ENCODE peak calls at places on chromosomes 13 and 19, in five cellular contexts. W, K, O, D and Y are unnamed samples.
A peak's percentile ranks its signal among the peaks of the same experiment; 100 is the strongest.

GRCh38 chr13:108760129-108760528 is 130.7 kb downstream of the MYO16 start:
- DNase-seq in W (no peak), K (no peak), O (no peak), D (no peak), Y (no peak)

GRCh38 chr13:36530050-36530789 is 97.9 kb downstream of the CCNA1 start:
- DNase-seq in W (no peak), K (peak; percentile 85), O (no peak), D (peak; percentile 54), Y (no peak)

GRCh38 chr19:16397791-16398529 is 73.3 kb downstream of the KLF2 start:
- DNase-seq in W (no peak), K (no peak), O (no peak), D (no peak), Y (no peak)

GRCh38 chr13:56988543-56988942 is 152.2 kb upstream of the PRR20A start:
- DNase-seq in W (no peak), K (no peak), O (no peak), D (no peak), Y (no peak)

GRCh38 chr13:29497137-29497654 is 98.3 kb downstream of the SLC7A1 start:
- DNase-seq in W (no peak), K (peak; percentile 53), O (no peak), D (peak; percentile 63), Y (no peak)

GRCh38 chr19:51347209-51347928 is 5.4 kb upstream of the VSIG10L start:
- DNase-seq in W (no peak), K (no peak), O (no peak), D (no peak), Y (no peak)

GRCh38 chr19:35123573-35123972 is 8.0 kb downstream of the FXYD3 start:
- DNase-seq in W (peak; percentile 74), K (no peak), O (peak; percentile 94), D (no peak), Y (peak; percentile 29)

GRCh38 chr13:110575322-110576069 is 14.0 kb upstream of the RAB20 start:
- DNase-seq in W (peak; percentile 23), K (no peak), O (no peak), D (no peak), Y (peak; percentile 81)

GRCh38 chr19:35427187-35427586 is 20.9 kb upstream of the FFAR2 start:
- DNase-seq in W (no peak), K (no peak), O (no peak), D (no peak), Y (no peak)

GRCh38 chr13:79491715-79492114 is 10.8 kb downstream of the NDFIP2 start:
- DNase-seq in W (no peak), K (peak; percentile 59), O (no peak), D (no peak), Y (peak; percentile 74)

GRCh38 chr19:4144666-4145261 is 8.7 kb upstream of the CREB3L3 start:
- DNase-seq in W (no peak), K (no peak), O (no peak), D (no peak), Y (peak; percentile 85)

GRCh38 chr19:40995355-40995754 is 4.3 kb downstream of the CYP2B6 start:
- DNase-seq in W (no peak), K (no peak), O (no peak), D (no peak), Y (no peak)

GRCh38 chr13:109756778-109757177 is 29.6 kb downstream of the IRS2 start:
- DNase-seq in W (peak; percentile 39), K (no peak), O (no peak), D (no peak), Y (peak; percentile 62)

GRCh38 chr13:104980571-104980970 is 1554.9 kb downstream of the EFNB2 start:
- DNase-seq in W (no peak), K (no peak), O (no peak), D (no peak), Y (no peak)

GRCh38 chr13:59706101-59706976 is 457.4 kb downstream of the DIAPH3 start:
- DNase-seq in W (no peak), K (no peak), O (no peak), D (no peak), Y (no peak)
- H3K4me3 ChIP-seq in W (no peak overlapping the region), K (no peak overlapping the region), O (no peak overlapping the region), D (no peak overlapping the region), Y (no peak overlapping the region)

GRCh38 chr19:55231391-55232283 is 3.1 kb upstream of the TMEM86B start:
- DNase-seq in W (no peak), K (no peak), O (no peak), D (no peak), Y (no peak)
- TF ChIP-seq CTCF in W (no peak), K (no peak), O (no peak), D (no peak), Y (no peak)

DNA sequence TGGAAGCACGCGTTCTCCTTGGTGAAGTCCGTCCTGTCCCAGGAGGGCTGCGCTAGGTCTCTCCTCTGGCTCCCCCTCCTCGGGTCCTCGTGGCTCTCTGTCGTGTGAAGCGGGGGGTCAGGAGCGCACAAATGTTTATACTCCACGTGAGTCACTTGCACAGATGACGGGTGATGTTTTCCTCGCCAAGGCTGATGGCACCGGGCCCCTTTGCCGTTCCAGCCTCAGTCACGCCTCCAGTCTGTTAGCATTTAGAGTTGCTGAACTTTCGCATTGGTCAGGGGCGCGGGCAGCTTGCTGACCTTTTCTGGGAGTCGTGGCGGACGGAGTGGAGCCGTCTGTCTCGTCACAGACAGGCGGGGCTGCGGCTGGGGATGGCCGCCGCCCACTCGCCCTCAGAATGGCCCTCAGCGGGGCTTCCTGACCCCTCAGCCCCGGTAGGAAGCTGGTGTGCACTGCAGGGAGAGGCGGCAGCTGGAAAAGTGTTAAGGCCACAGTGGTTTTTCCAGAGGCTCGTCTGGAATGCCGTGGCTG is 13.7 kb downstream of the KLHL26 start:
- DNase-seq in W (peak; percentile 88), K (peak; percentile 75), O (peak; percentile 97), D (peak; percentile 85), Y (peak; percentile 71)
- H3K4me3 ChIP-seq in W (peak overlapping the region; percentile 31), K (no peak overlapping the region), O (no peak overlapping the region), D (peak overlapping the region; percentile 15), Y (peak overlapping the region; percentile 11)

GRCh38 chr13:99523838-99524237 is 22.6 kb downstream of the TM9SF2 start:
- DNase-seq in W (no peak), K (no peak), O (no peak), D (no peak), Y (no peak)

GRCh38 chr13:99527346-99527745 is 26.1 kb downstream of the TM9SF2 start:
- DNase-seq in W (no peak), K (no peak), O (no peak), D (no peak), Y (no peak)

GRCh38 chr13:99526549-99526948 is 25.3 kb downstream of the TM9SF2 start:
- DNase-seq in W (no peak), K (no peak), O (no peak), D (no peak), Y (no peak)

GRCh38 chr13:99525967-99526366 is 24.7 kb downstream of the TM9SF2 start:
- DNase-seq in W (no peak), K (no peak), O (no peak), D (no peak), Y (no peak)

GRCh38 chr13:99528547-99528946 is 27.3 kb downstream of the TM9SF2 start:
- DNase-seq in W (no peak), K (no peak), O (no peak), D (no peak), Y (peak; percentile 6)
- TF ChIP-seq CTCF in W (no peak), K (peak; percentile 7), O (no peak), D (no peak), Y (peak; percentile 2)

GRCh38 chr13:22198656-22199217 is 527.9 kb downstream of the FGF9 start:
- DNase-seq in W (no peak), K (no peak), O (no peak), D (no peak), Y (no peak)
- H3K4me3 ChIP-seq in W (no peak overlapping the region), K (no peak overlapping the region), O (no peak overlapping the region), D (no peak overlapping the region), Y (no peak overlapping the region)

GRCh38 chr19:1483067-1483978 is 4.3 kb upstream of the C19orf25 start:
- DNase-seq in W (no peak), K (no peak), O (no peak), D (no peak), Y (no peak)

GRCh38 chr19:1482361-1483066 is 3.5 kb upstream of the C19orf25 start:
- DNase-seq in W (no peak), K (no peak), O (no peak), D (no peak), Y (no peak)

GRCh38 chr19:1481224-1481892 is 2.3 kb upstream of the C19orf25 start:
- DNase-seq in W (no peak), K (no peak), O (no peak), D (no peak), Y (no peak)

GRCh38 chr19:1481893-1482360 is 2.9 kb upstream of the C19orf25 start:
- DNase-seq in W (no peak), K (no peak), O (no peak), D (no peak), Y (no peak)

GRCh38 chr19:1483979-1484428 is 5.0 kb upstream of the C19orf25 start:
- DNase-seq in W (no peak), K (no peak), O (no peak), D (no peak), Y (no peak)
- TF ChIP-seq CTCF in W (no peak), K (no peak), O (no peak), D (no peak), Y (no peak)

GRCh38 chr19:49870309-49870901 is 3.0 kb upstream of the PNKP start:
- DNase-seq in W (no peak), K (no peak), O (no peak), D (no peak), Y (no peak)
- H3K4me3 ChIP-seq in W (peak overlapping the region; percentile 58), K (peak overlapping the region; percentile 48), O (peak overlapping the region; percentile 13), D (peak overlapping the region; percentile 48), Y (peak overlapping the region; percentile 47)